ENCODE peak calls at places on chromosomes 11 and 22, in four cellular contexts. S, R, Z and Q are unnamed samples.

GRCh38 chr11:133516845-133517244 is 15.5 kb downstream of the OPCML start:
- DNase-seq in S (no peak), R (no peak), Z (no peak), Q (no peak)

GRCh38 chr11:7072401-7073028 is 16.3 kb upstream of the RBMXL2 start:
- DNase-seq in S (no peak), R (no peak), Z (no peak), Q (no peak)

GRCh38 chr11:12841946-12842630 is 167.0 kb upstream of the RASSF10 start:
- DNase-seq in S (peak), R (no peak), Z (no peak), Q (no peak)

GRCh38 chr22:24191893-24192292 is 10.6 kb downstream of the SUSD2 start:
- DNase-seq in S (no peak), R (no peak), Z (no peak), Q (peak)

GRCh38 chr11:32426192-32426591 is 9.1 kb downstream of the WT1 start:
- DNase-seq in S (no peak), R (no peak), Z (no peak), Q (no peak)

GRCh38 chr11:61771195-61771894 is 18.9 kb downstream of the MYRF start:
- DNase-seq in S (no peak), R (no peak), Z (no peak), Q (no peak)

GRCh38 chr11:64850979-64851567 is 6.6 kb upstream of the CDC42BPG start:
- DNase-seq in S (no peak), R (peak), Z (no peak), Q (peak)

GRCh38 chr22:45203150-45203974 is 37.3 kb downstream of the KIAA0930 start:
- DNase-seq in S (no peak), R (no peak), Z (no peak), Q (no peak)

GRCh38 chr11:57901756-57902155 is 121.9 kb upstream of the OR9Q1 start:
- DNase-seq in S (no peak), R (no peak), Z (no peak), Q (no peak)

GRCh38 chr11:103532133-103532788 is 423.0 kb downstream of the DYNC2H1 start:
- DNase-seq in S (no peak), R (no peak), Z (no peak), Q (no peak)

GRCh38 chr22:25903294-25903693 is 161.3 kb downstream of the MYO18B start:
- DNase-seq in S (peak), R (no peak), Z (no peak), Q (no peak)

GRCh38 chr11:106012744-106013143 is 9.3 kb downstream of the MSANTD4 start:
- DNase-seq in S (no peak), R (no peak), Z (no peak), Q (no peak)

GRCh38 chr11:69111578-69112247 is 44.0 kb upstream of the SMIM38 start:
- DNase-seq in S (no peak), R (no peak), Z (no peak), Q (no peak)

GRCh38 chr11:16933756-16934603 is 80.2 kb downstream of the PLEKHA7 start:
- DNase-seq in S (no peak), R (no peak), Z (no peak), Q (no peak)

GRCh38 chr11:68020575-68020974 is 9.9 kb upstream of the NDUFS8 start:
- DNase-seq in S (no peak), R (no peak), Z (no peak), Q (no peak)

GRCh38 chr22:45134313-45134712 is 29.4 kb upstream of the NUP50 start:
- DNase-seq in S (no peak), R (no peak), Z (no peak), Q (no peak)

GRCh38 chr22:20494978-20495860 is at the start of gene KLHL22:
- DNase-seq in S (peak), R (peak), Z (no peak), Q (peak)

GRCh38 chr11:12451179-12451814 is 73.9 kb downstream of the PARVA start:
- DNase-seq in S (no peak), R (no peak), Z (no peak), Q (no peak)

GRCh38 chr11:63931876-63932275 is 6.9 kb upstream of the NAA40 start:
- DNase-seq in S (no peak), R (no peak), Z (no peak), Q (no peak)